ENCODE peak calls at places on chromosomes 1 and 21, in five cellular contexts. One of them, this sample, is unnamed.

GRCh38 chr1:223421676-223422075 is 28.5 kb downstream of the CCDC185 start:
- DNase-seq in Peyer's patch: no peak
- DNase-seq in endothelial cell of umbilical vein: no peak
- DNase-seq in esophagus squamous epithelium: no peak
- DNase-seq in tibial nerve: no peak
- DNase-seq in this sample: no peak

GRCh38 chr21:17506936-17507335 is 5.9 kb upstream of the CXADR start:
- DNase-seq in Peyer's patch: no peak
- DNase-seq in tibial nerve: no peak
- DNase-seq in esophagus squamous epithelium: no peak
- DNase-seq in endothelial cell of umbilical vein: no peak
- DNase-seq in this sample: no peak

GRCh38 chr1:156126701-156127534 is 12.4 kb downstream of the LMNA start:
- DNase-seq in endothelial cell of umbilical vein: peak; percentile 29
- DNase-seq in esophagus squamous epithelium: no peak
- DNase-seq in Peyer's patch: peak; percentile 81
- DNase-seq in tibial nerve: no peak
- DNase-seq in this sample: no peak

GRCh38 chr1:41434306-41434705 is 50.2 kb downstream of the EDN2 start:
- DNase-seq in endothelial cell of umbilical vein: no peak
- DNase-seq in tibial nerve: no peak
- DNase-seq in Peyer's patch: no peak
- DNase-seq in esophagus squamous epithelium: no peak
- DNase-seq in this sample: no peak

GRCh38 chr1:115469703-115470476 is 131.8 kb upstream of the NGF start:
- DNase-seq in tibial nerve: peak; percentile 40
- DNase-seq in esophagus squamous epithelium: no peak
- DNase-seq in Peyer's patch: no peak
- DNase-seq in endothelial cell of umbilical vein: peak; percentile 21
- DNase-seq in this sample: peak; percentile 59

GRCh38 chr1:43934279-43934985 is 831 bp downstream of the ARTN start:
- DNase-seq in tibial nerve: peak; percentile 42
- DNase-seq in Peyer's patch: peak; percentile 83
- DNase-seq in esophagus squamous epithelium: no peak
- DNase-seq in endothelial cell of umbilical vein: peak; percentile 42
- DNase-seq in this sample: peak; percentile 70

GRCh38 chr1:228882785-228883450 is 147.6 kb downstream of the RHOU start:
- DNase-seq in esophagus squamous epithelium: no peak
- DNase-seq in Peyer's patch: no peak
- DNase-seq in tibial nerve: no peak
- DNase-seq in endothelial cell of umbilical vein: no peak
- DNase-seq in this sample: no peak

GRCh38 chr1:25031966-25032667 is 102.0 kb upstream of the RUNX3 start:
- DNase-seq in esophagus squamous epithelium: no peak
- DNase-seq in Peyer's patch: peak; percentile 90
- DNase-seq in endothelial cell of umbilical vein: no peak
- DNase-seq in tibial nerve: no peak
- DNase-seq in this sample: peak; percentile 23

GRCh38 chr1:105636052-105636451 is 1420.4 kb upstream of the PRMT6 start:
- DNase-seq in Peyer's patch: no peak
- DNase-seq in tibial nerve: no peak
- DNase-seq in esophagus squamous epithelium: no peak
- DNase-seq in endothelial cell of umbilical vein: no peak
- DNase-seq in this sample: no peak

GRCh38 chr1:172588296-172589291 is 55.6 kb downstream of the SUCO start:
- DNase-seq in endothelial cell of umbilical vein: peak; percentile 90
- DNase-seq in tibial nerve: no peak
- DNase-seq in esophagus squamous epithelium: no peak
- DNase-seq in Peyer's patch: no peak
- DNase-seq in this sample: no peak

GRCh38 chr1:180301135-180301737 is 71.2 kb downstream of the LHX4 start:
- DNase-seq in tibial nerve: no peak
- DNase-seq in esophagus squamous epithelium: no peak
- DNase-seq in Peyer's patch: no peak
- DNase-seq in endothelial cell of umbilical vein: no peak
- DNase-seq in this sample: no peak

GRCh38 chr1:55214903-55215193 is 316 bp downstream of the USP24 start:
- DNase-seq in Peyer's patch: peak; percentile 63
- DNase-seq in endothelial cell of umbilical vein: peak; percentile 49
- DNase-seq in tibial nerve: no peak
- DNase-seq in esophagus squamous epithelium: no peak
- DNase-seq in this sample: peak; percentile 32

DNA sequence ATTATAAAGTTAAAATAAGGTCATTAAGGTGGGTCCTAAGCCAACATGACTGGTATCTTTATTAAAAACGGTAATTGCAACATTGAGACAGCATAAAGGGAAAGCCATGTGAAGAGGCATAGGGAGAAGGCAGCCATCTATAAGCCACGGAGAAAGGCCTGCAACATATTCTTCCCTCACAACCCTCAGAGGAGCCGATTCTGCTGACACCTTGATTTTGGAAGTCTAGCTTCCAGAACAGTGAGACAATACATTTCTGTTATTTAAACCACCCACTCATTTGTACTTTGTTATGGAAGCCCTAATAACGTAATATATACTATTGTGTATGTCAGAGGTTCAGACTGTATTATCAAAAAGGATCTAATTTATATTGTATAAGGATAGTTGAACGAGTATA is 190.8 kb downstream of the PDE4B start:
- DNase-seq in Peyer's patch: no peak
- DNase-seq in esophagus squamous epithelium: no peak
- DNase-seq in endothelial cell of umbilical vein: no peak
- DNase-seq in tibial nerve: no peak
- DNase-seq in this sample: no peak
- H3K4me3 ChIP-seq in Peyer's patch: no peak overlapping the region
- H3K4me3 ChIP-seq in esophagus squamous epithelium: no peak overlapping the region
- H3K4me3 ChIP-seq in endothelial cell of umbilical vein: no peak overlapping the region
- H3K4me3 ChIP-seq in tibial nerve: no peak overlapping the region
- H3K4me3 ChIP-seq in this sample: no peak overlapping the region

GRCh38 chr1:58815680-58816071 is 31.8 kb upstream of the JUN start:
- DNase-seq in tibial nerve: no peak
- DNase-seq in endothelial cell of umbilical vein: no peak
- DNase-seq in Peyer's patch: peak; percentile 78
- DNase-seq in esophagus squamous epithelium: no peak
- DNase-seq in this sample: peak; percentile 58
- TF ChIP-seq POLR2A in tibial nerve: no peak
- TF ChIP-seq POLR2A in endothelial cell of umbilical vein: no peak
- TF ChIP-seq POLR2A in Peyer's patch: no peak
- TF ChIP-seq POLR2A in esophagus squamous epithelium: no peak
- TF ChIP-seq POLR2A in this sample: no peak

DNA sequence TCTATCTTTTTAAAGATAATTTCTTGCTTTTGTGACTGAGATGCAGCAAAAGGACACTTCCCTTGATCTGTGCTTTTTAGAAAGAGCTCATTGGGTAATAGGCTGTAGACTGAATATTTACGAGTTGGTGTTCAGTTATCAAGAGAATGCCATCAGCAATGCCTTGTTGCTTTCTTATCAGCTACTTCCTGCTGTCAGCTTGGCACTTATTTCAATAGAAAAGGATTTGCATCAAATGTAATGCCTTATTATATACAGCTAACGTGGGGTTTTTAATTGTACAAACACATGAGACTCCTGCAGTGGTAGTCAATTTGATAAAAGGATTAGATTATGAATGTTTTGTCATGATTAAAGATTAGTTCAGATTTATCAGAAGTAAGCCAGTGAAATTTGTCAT is 122.2 kb downstream of the ADGRL2 start:
- DNase-seq in Peyer's patch: no peak
- DNase-seq in esophagus squamous epithelium: no peak
- DNase-seq in tibial nerve: no peak
- DNase-seq in endothelial cell of umbilical vein: no peak
- DNase-seq in this sample: no peak
- H3K4me3 ChIP-seq in Peyer's patch: no peak overlapping the region
- H3K4me3 ChIP-seq in esophagus squamous epithelium: no peak overlapping the region
- H3K4me3 ChIP-seq in tibial nerve: no peak overlapping the region
- H3K4me3 ChIP-seq in endothelial cell of umbilical vein: no peak overlapping the region
- H3K4me3 ChIP-seq in this sample: no peak overlapping the region

GRCh38 chr21:35329940-35330670 is 281.0 kb upstream of the RUNX1 start:
- DNase-seq in esophagus squamous epithelium: no peak
- DNase-seq in endothelial cell of umbilical vein: no peak
- DNase-seq in Peyer's patch: no peak
- DNase-seq in tibial nerve: peak; percentile 40
- DNase-seq in this sample: no peak
- TF ChIP-seq POLR2A in esophagus squamous epithelium: no peak
- TF ChIP-seq POLR2A in endothelial cell of umbilical vein: no peak
- TF ChIP-seq POLR2A in Peyer's patch: no peak
- TF ChIP-seq POLR2A in tibial nerve: no peak
- TF ChIP-seq POLR2A in this sample: no peak

DNA sequence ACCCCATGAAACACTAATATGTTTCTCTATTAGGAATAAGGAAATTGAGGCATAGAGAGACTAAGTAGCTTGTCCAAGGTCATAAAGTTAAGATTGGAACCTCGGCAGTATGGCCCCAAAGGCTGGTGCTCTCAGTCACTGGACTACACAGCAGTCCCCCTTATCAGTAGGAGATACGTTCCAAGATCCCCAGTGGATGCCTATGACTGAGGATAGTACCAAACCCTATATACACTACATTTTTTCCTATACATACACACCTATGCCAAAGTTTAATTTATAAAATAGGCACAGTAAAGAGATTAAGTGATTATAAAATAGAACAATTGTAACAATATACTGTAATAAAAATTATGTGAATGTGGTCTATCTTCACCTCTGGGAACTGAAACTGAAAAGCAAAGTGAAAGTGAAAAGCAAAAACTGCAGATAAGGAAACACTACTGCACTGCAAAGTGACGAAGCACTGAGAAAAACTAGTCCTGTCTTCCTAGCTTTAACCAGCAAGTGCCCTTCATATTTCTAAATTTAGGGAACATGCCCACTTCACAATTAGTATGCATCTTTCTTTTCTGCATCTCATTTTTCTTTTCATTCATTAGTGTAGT is 96.8 kb downstream of the INTS7 start:
- DNase-seq in Peyer's patch: no peak
- DNase-seq in endothelial cell of umbilical vein: no peak
- DNase-seq in tibial nerve: no peak
- DNase-seq in esophagus squamous epithelium: no peak
- DNase-seq in this sample: no peak
- H3K4me3 ChIP-seq in Peyer's patch: no peak overlapping the region
- H3K4me3 ChIP-seq in endothelial cell of umbilical vein: no peak overlapping the region
- H3K4me3 ChIP-seq in tibial nerve: peak overlapping the region; percentile 7
- H3K4me3 ChIP-seq in esophagus squamous epithelium: no peak overlapping the region
- H3K4me3 ChIP-seq in this sample: no peak overlapping the region

DNA sequence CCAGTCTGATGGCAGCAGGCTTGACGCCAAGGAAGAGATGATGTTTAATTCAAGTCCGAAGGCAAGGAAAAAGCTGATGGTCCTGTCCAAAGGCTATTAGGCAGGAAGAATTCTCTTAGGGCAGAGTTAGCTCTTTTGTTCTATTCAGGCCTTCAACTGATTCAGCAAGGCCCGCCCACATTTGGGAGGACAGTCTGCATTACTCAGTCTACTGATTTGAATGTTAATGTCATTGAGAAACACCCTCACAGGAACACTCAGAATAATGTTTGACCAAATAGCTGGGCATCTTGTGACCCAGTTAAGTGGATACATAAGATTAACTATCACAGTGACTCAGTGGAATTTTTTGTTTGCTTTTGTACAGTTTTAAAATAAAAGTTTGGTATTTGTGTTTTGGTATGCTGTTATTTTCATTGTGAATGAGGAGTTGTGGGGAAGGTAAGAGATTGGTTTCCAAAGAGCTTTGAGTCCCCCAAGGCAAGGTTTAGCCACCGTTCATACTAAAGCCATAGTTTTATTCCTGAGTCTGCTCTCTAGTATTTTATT is 1.7 kb upstream of the ZNF691 start:
- DNase-seq in endothelial cell of umbilical vein: no peak
- DNase-seq in Peyer's patch: no peak
- DNase-seq in esophagus squamous epithelium: no peak
- DNase-seq in tibial nerve: no peak
- DNase-seq in this sample: no peak
- TF ChIP-seq POLR2A in endothelial cell of umbilical vein: no peak
- TF ChIP-seq POLR2A in Peyer's patch: no peak
- TF ChIP-seq POLR2A in esophagus squamous epithelium: no peak
- TF ChIP-seq POLR2A in tibial nerve: no peak
- TF ChIP-seq POLR2A in this sample: no peak

GRCh38 chr1:56266355-56266754 is 313.0 kb downstream of the PLPP3 start:
- DNase-seq in endothelial cell of umbilical vein: peak; percentile 14
- DNase-seq in Peyer's patch: no peak
- DNase-seq in tibial nerve: no peak
- DNase-seq in esophagus squamous epithelium: no peak
- DNase-seq in this sample: no peak
- H3K4me3 ChIP-seq in endothelial cell of umbilical vein: no peak overlapping the region
- H3K4me3 ChIP-seq in Peyer's patch: no peak overlapping the region
- H3K4me3 ChIP-seq in tibial nerve: no peak overlapping the region
- H3K4me3 ChIP-seq in esophagus squamous epithelium: no peak overlapping the region
- H3K4me3 ChIP-seq in this sample: no peak overlapping the region

GRCh38 chr1:153541641-153542569 is 1.2 kb upstream of the S100A5 start:
- DNase-seq in esophagus squamous epithelium: no peak
- DNase-seq in tibial nerve: no peak
- DNase-seq in endothelial cell of umbilical vein: no peak
- DNase-seq in Peyer's patch: no peak
- DNase-seq in this sample: no peak
- TF ChIP-seq POLR2A in esophagus squamous epithelium: no peak
- TF ChIP-seq POLR2A in tibial nerve: no peak
- TF ChIP-seq POLR2A in endothelial cell of umbilical vein: no peak
- TF ChIP-seq POLR2A in Peyer's patch: no peak
- TF ChIP-seq POLR2A in this sample: no peak

DNA sequence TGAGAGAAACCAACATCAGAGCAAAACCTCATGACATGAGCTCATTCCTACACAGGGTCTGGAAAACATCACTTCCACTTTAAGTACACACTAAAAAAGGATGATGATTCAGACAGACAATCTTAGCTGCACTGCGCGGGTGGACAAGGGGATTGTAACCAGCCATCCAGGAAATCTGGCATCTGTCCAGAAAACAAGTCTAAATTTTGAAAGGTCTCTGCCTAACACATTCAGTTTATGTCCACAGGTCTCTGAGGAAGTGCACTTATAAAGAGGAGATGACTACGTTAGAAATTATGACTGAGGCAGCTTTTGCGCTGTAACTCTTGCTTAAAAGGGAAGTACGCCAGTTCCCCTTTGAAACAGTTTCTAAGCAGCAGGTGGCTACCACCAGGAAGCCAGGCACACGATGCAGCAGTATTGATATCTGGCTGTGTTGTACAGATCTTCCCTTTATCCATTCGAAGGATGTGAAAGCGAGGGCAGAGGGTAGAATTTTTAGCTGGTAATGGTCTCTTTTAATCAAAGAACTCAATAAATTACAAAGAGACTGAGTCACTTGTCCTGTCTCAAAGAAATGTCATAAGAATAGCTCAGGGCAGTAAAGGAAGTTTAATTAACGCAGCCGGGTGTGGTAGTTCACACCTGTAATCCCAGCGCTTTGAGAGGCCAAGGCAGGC is 128.0 kb downstream of the SETD4 start:
- DNase-seq in tibial nerve: peak; percentile 52
- DNase-seq in Peyer's patch: peak; percentile 66
- DNase-seq in endothelial cell of umbilical vein: peak; percentile 95
- DNase-seq in esophagus squamous epithelium: no peak
- DNase-seq in this sample: peak; percentile 24
- H3K4me3 ChIP-seq in tibial nerve: no peak overlapping the region
- H3K4me3 ChIP-seq in Peyer's patch: no peak overlapping the region
- H3K4me3 ChIP-seq in endothelial cell of umbilical vein: no peak overlapping the region
- H3K4me3 ChIP-seq in esophagus squamous epithelium: no peak overlapping the region
- H3K4me3 ChIP-seq in this sample: no peak overlapping the region